ENCODE peak calls at places on chromosomes 11 and 22, in five cellular contexts. L, R, V, N and C are unnamed samples.

GRCh38 chr11:125376117-125376516 is 119.9 kb downstream of the FEZ1 start:
- DNase-seq in L (no peak), R (peak), V (peak), N (no peak), C (no peak)

GRCh38 chr11:45856044-45856468 is 8.8 kb downstream of the CRY2 start:
- DNase-seq in L (no peak), R (peak), V (no peak), N (no peak), C (no peak)

GRCh38 chr22:33599596-33599995 is 320.7 kb downstream of the LARGE1 start:
- DNase-seq in L (no peak), R (peak), V (no peak), N (no peak), C (peak)

GRCh38 chr11:100964400-100964799 is 165.2 kb downstream of the PGR start:
- DNase-seq in L (no peak), R (peak), V (no peak), N (no peak), C (no peak)

GRCh38 chr11:11979487-11980117 is 28.8 kb downstream of the DKK3 start:
- DNase-seq in L (no peak), R (peak), V (no peak), N (peak), C (peak)

GRCh38 chr11:47056261-47056915 is 119.8 kb downstream of the CSTPP1 start:
- DNase-seq in L (no peak), R (peak), V (no peak), N (no peak), C (no peak)

GRCh38 chr11:118434553-118435232 is 1.6 kb upstream of the KMT2A start:
- DNase-seq in L (peak), R (peak), V (peak), N (no peak), C (peak)

GRCh38 chr11:111557425-111558111 is 17.0 kb downstream of the LAYN start:
- DNase-seq in L (no peak), R (peak), V (no peak), N (no peak), C (no peak)

GRCh38 chr22:33335611-33336279 is 277.6 kb upstream of the SYN3 start:
- DNase-seq in L (no peak), R (no peak), V (no peak), N (no peak), C (no peak)

GRCh38 chr22:19132693-19133400 is 1.7 kb downstream of the TSSK2 start:
- DNase-seq in L (no peak), R (no peak), V (no peak), N (no peak), C (no peak)

GRCh38 chr11:77259681-77260080 is 41.8 kb downstream of the GDPD4 start:
- DNase-seq in L (no peak), R (peak), V (no peak), N (no peak), C (no peak)

GRCh38 chr11:61716478-61717285 is 35.8 kb upstream of the MYRF start:
- DNase-seq in L (no peak), R (no peak), V (no peak), N (no peak), C (no peak)

GRCh38 chr11:47348859-47349258 is 3.6 kb downstream of the MYBPC3 start:
- DNase-seq in L (no peak), R (peak), V (no peak), N (no peak), C (no peak)

GRCh38 chr11:129247129-129247528 is 55.0 kb upstream of the ARHGAP32 start:
- DNase-seq in L (no peak), R (no peak), V (no peak), N (no peak), C (no peak)

GRCh38 chr22:20037419-20037818 is 16.5 kb downstream of the TANGO2 start:
- DNase-seq in L (no peak), R (no peak), V (no peak), N (no peak), C (no peak)

GRCh38 chr11:93039841-93040240 is 70.4 kb downstream of the MTNR1B start:
- DNase-seq in L (no peak), R (peak), V (no peak), N (no peak), C (no peak)

GRCh38 chr11:123431619-123432018 is 1.6 kb downstream of the GRAMD1B start:
- DNase-seq in L (no peak), R (no peak), V (no peak), N (no peak), C (no peak)

GRCh38 chr11:62260261-62260953 is 9.6 kb upstream of the SCGB2A2 start:
- DNase-seq in L (no peak), R (no peak), V (no peak), N (no peak), C (no peak)

GRCh38 chr11:63212742-63213141 is 30.7 kb downstream of the SLC22A25 start:
- DNase-seq in L (no peak), R (peak), V (no peak), N (no peak), C (no peak)

GRCh38 chr22:17970205-17970708 is 54.1 kb downstream of the MICAL3 start:
- DNase-seq in L (no peak), R (peak), V (no peak), N (no peak), C (no peak)

DNA sequence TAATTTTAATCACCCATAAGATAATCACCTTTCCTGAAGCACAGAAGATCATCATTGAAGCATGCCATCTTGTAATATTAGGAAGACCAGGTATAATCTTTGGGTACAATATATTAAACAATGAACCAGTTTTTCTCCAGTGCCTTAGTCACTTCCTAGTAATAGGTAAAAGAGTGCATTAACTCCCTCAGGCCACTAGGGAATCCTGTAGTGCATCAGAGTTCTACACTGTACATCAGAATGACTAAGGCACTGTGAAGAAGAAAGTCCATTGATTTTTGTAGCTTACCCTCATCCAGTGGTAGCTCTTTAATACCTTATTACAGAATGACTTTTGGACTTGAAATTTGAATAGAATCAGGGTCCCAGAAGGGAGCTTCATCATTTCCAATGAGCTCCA is 4.5 kb downstream of the C11orf87 start:
- DNase-seq in L (no peak), R (peak), V (no peak), N (no peak), C (no peak)
- TF ChIP-seq CTCF in L (peak), R (peak), V (no peak), N (peak), C (no peak)

GRCh38 chr11:13184295-13184794 is 93.2 kb upstream of the BMAL1 start:
- DNase-seq in L (no peak), R (no peak), V (no peak), N (no peak), C (no peak)

GRCh38 chr11:13183094-13183825 is 94.3 kb upstream of the BMAL1 start:
- DNase-seq in L (no peak), R (peak), V (no peak), N (no peak), C (no peak)

GRCh38 chr11:13189561-13190435 is 87.8 kb upstream of the BMAL1 start:
- DNase-seq in L (no peak), R (peak), V (no peak), N (no peak), C (no peak)

GRCh38 chr11:13188179-13188578 is 89.4 kb upstream of the BMAL1 start:
- DNase-seq in L (no peak), R (no peak), V (no peak), N (no peak), C (no peak)

DNA sequence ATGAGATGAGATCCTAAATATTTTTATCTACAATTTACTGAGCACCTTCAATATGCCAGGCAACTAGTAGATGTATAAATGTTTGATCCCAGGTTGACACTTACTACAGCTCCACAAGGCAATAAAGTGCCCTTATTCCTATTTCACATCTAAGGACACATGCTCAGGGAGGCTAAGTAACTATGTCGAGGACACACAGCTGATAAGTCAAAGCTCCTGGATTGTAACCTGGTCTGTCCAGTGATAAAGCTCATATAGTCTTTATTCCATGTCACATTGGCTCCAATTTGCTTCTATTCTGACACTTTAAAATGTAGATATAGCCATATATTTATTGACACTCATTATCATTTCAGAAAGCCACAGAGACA is 93.8 kb upstream of the BMAL1 start:
- DNase-seq in L (no peak), R (no peak), V (no peak), N (no peak), C (no peak)
- TF ChIP-seq CTCF in L (no peak), R (no peak), V (no peak), N (no peak), C (no peak)

GRCh38 chr22:37103696-37104452 is 5.6 kb downstream of the TMPRSS6 start:
- DNase-seq in L (no peak), R (no peak), V (no peak), N (no peak), C (no peak)

GRCh38 chr22:37103151-37103550 is 6.4 kb downstream of the TMPRSS6 start:
- DNase-seq in L (no peak), R (no peak), V (no peak), N (no peak), C (no peak)

GRCh38 chr22:37101311-37102063 is 8.0 kb downstream of the TMPRSS6 start:
- DNase-seq in L (no peak), R (no peak), V (no peak), N (no peak), C (no peak)

GRCh38 chr22:37098976-37099577 is 10.4 kb downstream of the TMPRSS6 start:
- DNase-seq in L (no peak), R (no peak), V (no peak), N (no peak), C (no peak)

DNA sequence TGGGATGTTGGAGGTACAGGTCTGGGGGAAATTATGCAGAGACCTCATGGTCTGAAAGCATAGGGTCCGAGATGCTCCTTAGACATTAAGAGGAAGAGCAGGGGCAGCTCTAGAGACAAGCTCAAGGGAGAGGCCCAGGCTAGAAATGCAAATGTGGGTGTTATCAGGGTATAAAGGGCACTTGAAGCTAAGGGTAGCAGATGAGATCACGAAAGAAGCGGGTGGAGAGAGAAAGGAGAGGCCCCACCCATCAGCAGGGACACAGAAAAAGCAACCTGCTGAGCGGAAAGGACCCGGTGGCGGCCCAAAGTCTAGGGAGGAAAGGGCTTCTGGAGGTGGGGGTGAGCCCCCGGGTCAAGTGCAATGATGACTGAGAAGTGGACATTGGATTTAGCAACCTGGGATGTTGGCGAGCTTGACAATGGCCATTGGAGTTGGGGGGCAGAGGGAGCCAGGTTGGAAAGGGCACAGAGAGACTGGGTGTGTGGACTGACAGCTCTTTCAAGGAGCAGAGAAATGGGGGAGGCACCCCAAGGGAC is 8.9 kb downstream of the TMPRSS6 start:
- DNase-seq in L (no peak), R (no peak), V (no peak), N (no peak), C (no peak)
- TF ChIP-seq CTCF in L (no peak), R (no peak), V (no peak), N (no peak), C (no peak)

GRCh38 chr11:66312549-66313320 is 4.1 kb downstream of the CD248 start:
- DNase-seq in L (peak), R (peak), V (peak), N (peak), C (peak)

GRCh38 chr11:66311965-66312548 is 4.8 kb downstream of the CD248 start:
- DNase-seq in L (peak), R (peak), V (peak), N (peak), C (peak)

GRCh38 chr11:66313321-66314185 is 3.3 kb downstream of the CD248 start:
- DNase-seq in L (no peak), R (peak), V (no peak), N (no peak), C (no peak)

GRCh38 chr11:66310324-66310723 is 6.5 kb downstream of the CD248 start:
- DNase-seq in L (no peak), R (no peak), V (no peak), N (no peak), C (peak)

GRCh38 chr11:66311470-66311964 is 5.3 kb downstream of the CD248 start:
- DNase-seq in L (no peak), R (no peak), V (no peak), N (no peak), C (no peak)
- TF ChIP-seq CTCF in L (no peak), R (peak), V (no peak), N (no peak), C (no peak)

GRCh38 chr11:113274708-113275582 is 39.4 kb upstream of the TTC12 start:
- DNase-seq in L (no peak), R (no peak), V (no peak), N (no peak), C (peak)
- TF ChIP-seq CTCF in L (peak), R (no peak), V (no peak), N (no peak), C (no peak)

GRCh38 chr11:44811841-44812448 is 85.2 kb downstream of the TSPAN18 start:
- DNase-seq in L (no peak), R (no peak), V (no peak), N (no peak), C (no peak)
- TF ChIP-seq CTCF in L (no peak), R (no peak), V (no peak), N (no peak), C (no peak)

GRCh38 chr11:18145025-18145424 is 12.7 kb downstream of the MRGPRX3 start:
- DNase-seq in L (no peak), R (no peak), V (no peak), N (no peak), C (no peak)
- TF ChIP-seq CTCF in L (peak), R (peak), V (no peak), N (peak), C (no peak)

DNA sequence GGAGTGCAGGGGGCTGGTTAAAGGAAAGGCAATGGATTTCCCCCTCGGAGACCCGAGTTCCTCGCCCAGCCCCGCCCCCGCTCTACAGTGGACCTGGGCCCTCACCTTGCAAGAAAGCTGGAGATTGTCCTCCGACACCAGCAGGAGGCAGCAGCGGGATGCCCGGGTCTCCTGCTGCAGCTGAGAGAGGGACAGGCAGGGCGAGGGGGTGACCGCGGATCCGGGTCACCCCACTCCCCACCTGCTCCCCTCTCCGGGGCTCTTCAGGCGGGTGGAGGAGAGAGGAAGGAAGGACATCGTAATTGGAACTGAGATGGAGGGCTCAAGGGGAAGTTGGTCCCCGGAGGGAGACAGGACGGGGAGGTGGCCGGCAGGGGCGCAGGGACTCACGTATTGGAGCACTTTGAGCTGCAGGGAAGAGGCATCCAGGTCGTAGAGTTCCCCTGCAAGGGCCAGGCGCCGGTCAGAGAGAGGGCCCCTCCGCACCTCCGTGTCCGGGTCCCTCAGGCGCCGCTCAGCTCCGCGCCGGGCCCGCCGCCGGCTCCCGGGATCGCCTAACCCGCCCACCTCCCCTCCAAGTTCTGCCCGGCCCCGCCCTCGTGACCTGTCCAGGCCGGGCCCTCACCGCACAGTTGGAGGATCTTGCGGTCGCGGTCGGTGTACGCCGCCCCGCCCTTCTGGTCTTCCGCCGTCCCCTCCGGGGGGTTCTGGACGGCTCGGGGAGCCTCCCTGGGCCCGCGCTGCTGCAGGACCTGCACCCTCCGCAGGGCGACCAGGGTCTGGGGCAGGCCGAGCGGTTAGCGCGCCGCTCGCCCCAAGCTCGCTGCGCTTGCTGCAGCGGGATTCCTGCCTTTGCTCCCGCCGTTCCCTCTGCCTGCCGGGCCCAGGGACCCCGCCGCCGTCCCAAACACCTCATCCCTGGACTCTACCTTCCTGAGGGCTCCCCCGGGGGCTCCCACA is 84.1 kb downstream of the PDE2A start:
- DNase-seq in L (peak), R (peak), V (no peak), N (no peak), C (no peak)
- TF ChIP-seq CTCF in L (peak), R (peak), V (peak), N (peak), C (no peak)